ENCODE peak calls at places on chromosome 22, in seven cellular contexts. O is endothelial cell of umbilical vein, Q is neural progenitor cell, N is GM23248, Y is H9, F is fibroblast of lung, T is adipocyte. L is an unnamed sample.

GRCh38 chr22:36104988-36105387 is 55.6 kb downstream of the APOL3 start:
- DNase-seq in O (no peak), Q (no peak), N (peak), Y (no peak), F (peak), T (no peak), L (no peak)

GRCh38 chr22:49489821-49490220 is 337.9 kb downstream of the BRD1 start:
- DNase-seq in O (no peak), Q (no peak), N (no peak), Y (no peak), F (no peak), T (no peak), L (no peak)

GRCh38 chr22:50415426-50415825 is 59.4 kb downstream of the SBF1 start:
- DNase-seq in O (no peak), Q (no peak), N (no peak), Y (no peak), F (no peak), T (no peak), L (no peak)

GRCh38 chr22:29689872-29690213 is 30.0 kb upstream of the CABP7 start:
- DNase-seq in O (peak), Q (peak), N (peak), Y (peak), F (peak), T (peak), L (peak)

GRCh38 chr22:19127329-19128008 is 3.6 kb upstream of the TSSK2 start:
- DNase-seq in O (no peak), Q (no peak), N (no peak), Y (no peak), F (no peak), T (no peak), L (no peak)

GRCh38 chr22:42492323-42492690 is 27.3 kb downstream of the RRP7A start:
- DNase-seq in O (no peak), Q (no peak), N (no peak), Y (no peak), F (no peak), T (no peak), L (no peak)

GRCh38 chr22:42313204-42313603 is 42.8 kb upstream of the TCF20 start:
- DNase-seq in O (no peak), Q (no peak), N (no peak), Y (no peak), F (no peak), T (no peak), L (no peak)

GRCh38 chr22:32897400-32897799 is 95.9 kb downstream of the TIMP3 start:
- DNase-seq in O (no peak), Q (no peak), N (peak), Y (no peak), F (peak), T (peak), L (no peak)

GRCh38 chr22:19367763-19368367 is 63.7 kb downstream of the HIRA start:
- DNase-seq in O (no peak), Q (no peak), N (no peak), Y (no peak), F (no peak), T (no peak), L (no peak)

GRCh38 chr22:30941363-30941740 is 27.2 kb downstream of the MORC2 start:
- DNase-seq in O (no peak), Q (no peak), N (no peak), Y (no peak), F (no peak), T (no peak), L (no peak)

GRCh38 chr22:30502911-30503310 is 2.6 kb downstream of the SEC14L4 start:
- DNase-seq in O (no peak), Q (no peak), N (no peak), Y (no peak), F (no peak), T (no peak), L (no peak)

GRCh38 chr22:23403152-23403719 is 176.9 kb downstream of the IGLL1 start:
- DNase-seq in O (no peak), Q (no peak), N (no peak), Y (no peak), F (no peak), T (no peak), L (no peak)

GRCh38 chr22:21951931-21952465 is 650 bp downstream of the PPM1F start:
- DNase-seq in O (peak), Q (peak), N (peak), Y (peak), F (peak), T (peak), L (no peak)

GRCh38 chr22:22599248-22599647 is 40.2 kb upstream of the PRAME start:
- DNase-seq in O (no peak), Q (no peak), N (no peak), Y (no peak), F (no peak), T (no peak), L (peak)

GRCh38 chr22:49420651-49421050 is 407.0 kb downstream of the BRD1 start:
- DNase-seq in O (no peak), Q (no peak), N (no peak), Y (no peak), F (no peak), T (no peak), L (no peak)

GRCh38 chr22:30182365-30182764 is 64.2 kb downstream of the LIF start:
- DNase-seq in O (peak), Q (no peak), N (no peak), Y (no peak), F (peak), T (no peak), L (no peak)

GRCh38 chr22:49789289-49790141 is 38.2 kb downstream of the BRD1 start:
- DNase-seq in O (no peak), Q (no peak), N (peak), Y (no peak), F (no peak), T (peak), L (peak)

GRCh38 chr22:30079952-30080533 is at the start of gene HORMAD2:
- DNase-seq in O (peak), Q (peak), N (peak), Y (peak), F (peak), T (no peak), L (no peak)

GRCh38 chr22:20243545-20244249 is 24.4 kb downstream of the RTN4R start:
- DNase-seq in O (peak), Q (no peak), N (peak), Y (peak), F (peak), T (peak), L (peak)

GRCh38 chr22:27776410-27776958 is 25.1 kb downstream of the MN1 start:
- DNase-seq in O (no peak), Q (peak), N (peak), Y (no peak), F (peak), T (peak), L (no peak)

GRCh38 chr22:22463855-22464540 is 44.5 kb downstream of the ZNF280B start:
- DNase-seq in O (peak), Q (peak), N (peak), Y (peak), F (peak), T (peak), L (peak)

GRCh38 chr22:46062971-46063631 is 86.1 kb upstream of the WNT7B start:
- DNase-seq in O (no peak), Q (no peak), N (peak), Y (no peak), F (peak), T (no peak), L (no peak)

GRCh38 chr22:50507421-50507990 is at the start of gene LMF2:
- DNase-seq in O (peak), Q (no peak), N (peak), Y (no peak), F (no peak), T (no peak), L (peak)

GRCh38 chr22:31160328-31160978 is 471 bp downstream of the RNF185 start:
- DNase-seq in O (peak), Q (no peak), N (peak), Y (no peak), F (peak), T (peak), L (no peak)

GRCh38 chr22:50698546-50698945 is 25.9 kb downstream of the SHANK3 start:
- DNase-seq in O (no peak), Q (no peak), N (peak), Y (no peak), F (no peak), T (no peak), L (no peak)

GRCh38 chr22:45286854-45287551 is 2.3 kb downstream of the UPK3A start:
- DNase-seq in O (no peak), Q (no peak), N (no peak), Y (no peak), F (no peak), T (no peak), L (no peak)

GRCh38 chr22:36921309-36922096 is 8.1 kb downstream of the CSF2RB start:
- DNase-seq in O (peak), Q (no peak), N (no peak), Y (no peak), F (no peak), T (no peak), L (no peak)

DNA sequence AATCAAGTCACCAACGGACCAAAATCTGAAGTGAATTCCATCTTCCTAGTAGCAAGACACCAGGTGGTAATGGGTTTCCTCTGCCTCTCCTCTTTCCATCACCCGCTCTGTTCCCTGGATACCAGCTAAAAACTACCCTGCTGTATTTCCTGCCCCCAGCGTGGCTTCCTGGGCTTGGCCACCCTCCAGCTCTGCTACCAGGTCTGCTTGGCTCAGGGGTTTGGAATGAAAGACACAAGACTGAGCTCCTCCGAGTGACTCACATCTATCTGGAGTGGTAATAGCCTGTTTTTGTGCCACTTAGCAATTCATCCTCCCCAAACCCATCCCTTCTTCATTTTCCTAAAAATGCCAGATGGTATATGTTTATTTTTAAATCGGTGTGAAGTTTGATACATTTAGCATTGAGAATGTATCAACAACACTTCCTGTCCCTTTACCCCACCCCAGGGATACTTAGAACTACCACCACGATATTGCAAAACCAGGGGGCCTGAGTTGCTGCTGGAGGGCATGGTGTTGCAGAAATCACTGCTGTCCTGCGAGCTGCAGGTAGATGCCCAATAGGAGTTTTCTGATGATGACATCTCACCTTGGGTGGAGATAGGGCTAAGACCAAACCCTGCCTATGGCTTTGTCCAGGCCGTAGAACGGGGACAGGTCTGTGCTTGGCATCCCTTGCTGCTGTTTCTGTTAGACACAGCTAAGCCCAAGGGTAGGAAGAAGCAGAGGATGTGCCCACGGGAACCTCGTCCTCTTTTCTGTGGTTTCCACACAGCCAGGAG is 7.5 kb upstream of the MICAL3 start:
- DNase-seq in O (no peak), Q (no peak), N (peak), Y (no peak), F (peak), T (peak), L (no peak)
- H3K9ac ChIP-seq in O (no peak), Q (no peak), N (peak), Y (no peak), F (no peak), T (no peak), L (no peak)

GRCh38 chr22:39954584-39955055 is 5.6 kb upstream of the TMA7B start:
- DNase-seq in O (no peak), Q (no peak), N (peak), Y (no peak), F (peak), T (peak), L (no peak)

GRCh38 chr22:39958916-39959639 is 1.1 kb upstream of the TMA7B start:
- DNase-seq in O (no peak), Q (no peak), N (no peak), Y (no peak), F (no peak), T (no peak), L (no peak)

GRCh38 chr22:39955675-39956074 is 4.5 kb upstream of the TMA7B start:
- DNase-seq in O (no peak), Q (no peak), N (no peak), Y (no peak), F (no peak), T (no peak), L (no peak)

GRCh38 chr22:39958009-39958711 is 2.0 kb upstream of the TMA7B start:
- DNase-seq in O (no peak), Q (no peak), N (no peak), Y (no peak), F (no peak), T (no peak), L (no peak)

GRCh38 chr22:39956932-39957664 is 3.1 kb upstream of the TMA7B start:
- DNase-seq in O (no peak), Q (no peak), N (no peak), Y (no peak), F (no peak), T (no peak), L (peak)
- H3K9ac ChIP-seq in O (no peak), Q (no peak), N (no peak), Y (no peak), F (no peak), T (no peak), L (no peak)

DNA sequence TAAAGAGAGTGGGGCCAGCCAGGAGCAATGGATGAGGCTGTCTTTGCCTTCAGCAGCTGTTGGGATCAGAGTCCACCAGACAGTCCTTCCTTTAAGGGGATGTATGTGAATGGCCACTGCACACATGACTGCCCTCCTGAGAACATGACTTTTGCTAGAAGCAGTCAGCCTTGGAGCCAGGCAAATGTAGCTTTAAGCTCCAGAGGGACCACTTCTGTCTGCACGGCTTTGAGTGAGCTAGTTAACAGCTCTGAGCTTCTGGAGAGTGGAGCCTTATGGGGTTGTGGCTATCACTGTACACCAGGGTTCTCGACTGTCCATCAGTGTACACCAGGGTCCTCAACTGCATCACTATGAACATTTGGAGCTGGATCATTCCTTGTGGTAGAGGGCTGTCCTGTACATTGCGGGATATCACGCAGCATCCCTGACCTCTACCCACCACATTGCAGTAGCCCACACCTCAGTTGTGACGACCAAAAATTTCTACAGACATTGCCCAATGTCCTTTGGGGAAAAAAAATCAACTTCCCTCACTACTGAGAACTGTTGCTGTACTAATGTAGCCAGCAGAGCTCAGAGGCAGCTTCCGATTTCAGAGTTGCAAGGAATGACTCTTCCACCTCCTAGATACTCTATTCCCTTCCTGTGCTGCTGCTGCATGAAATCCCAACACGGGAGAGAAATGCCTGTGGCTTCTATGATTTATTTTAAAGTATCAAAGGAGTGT is 169.4 kb downstream of the MYO18B start:
- DNase-seq in O (no peak), Q (no peak), N (no peak), Y (no peak), F (no peak), T (no peak), L (no peak)
- H3K9ac ChIP-seq in O (no peak), Q (no peak), N (no peak), Y (no peak), F (no peak), T (no peak), L (no peak)

GRCh38 chr22:47808236-47808845 is 1045.9 kb downstream of the TBC1D22A start:
- DNase-seq in O (no peak), Q (no peak), N (no peak), Y (no peak), F (no peak), T (no peak), L (no peak)
- H3K9ac ChIP-seq in O (no peak), Q (no peak), N (no peak), Y (no peak), F (no peak), T (no peak), L (no peak)

L was measured in DND-41.